ENCODE peak calls at places on chromosomes 2 and 18, in five cellular contexts. Z, Q, D, P and K are unnamed samples. For H3K36me3, the result is how much of the 10 kb centered on the place peaks cover.

GRCh38 chr2:227411320-227411989 is 23.7 kb upstream of the SCYGR1 start:
- DNase-seq in P (no peak), Q (no peak), D (no peak), Z (no peak), K (peak)

GRCh38 chr2:33064349-33064801 is 117.6 kb downstream of the LTBP1 start:
- DNase-seq in Q (peak), D (no peak), Z (no peak), P (no peak), K (no peak)

GRCh38 chr2:241991236-241991635 is 121.7 kb downstream of the RTP5 start:
- DNase-seq in D (no peak), P (no peak), Q (no peak), Z (no peak), K (no peak)

GRCh38 chr2:155975734-155976133 is 356.8 kb downstream of the NR4A2 start:
- DNase-seq in P (no peak), D (no peak), Z (no peak), Q (no peak), K (no peak)

GRCh38 chr2:129181433-129181832 is 798.0 kb upstream of the RAB6C start:
- DNase-seq in Q (no peak), P (no peak), D (no peak), Z (no peak), K (no peak)

GRCh38 chr2:229665158-229665557 is 49.2 kb downstream of the DNER start:
- DNase-seq in P (no peak), Q (no peak), Z (no peak), D (no peak), K (no peak)

GRCh38 chr2:63837036-63837594 is 4.6 kb upstream of the UGP2 start:
- DNase-seq in Q (no peak), D (no peak), Z (no peak), P (no peak), K (peak)

GRCh38 chr2:120761911-120762310 is 26.2 kb downstream of the GLI2 start:
- DNase-seq in D (no peak), Z (no peak), P (no peak), Q (no peak), K (no peak)

GRCh38 chr2:121309801-121310200 is 24.8 kb upstream of the TFCP2L1 start:
- DNase-seq in D (no peak), Q (peak), Z (no peak), P (no peak), K (peak)

GRCh38 chr2:112834379-112835014 is 2.1 kb downstream of the IL1B start:
- DNase-seq in Z (no peak), Q (peak), P (no peak), D (no peak), K (peak)

GRCh38 chr2:223494987-223495386 is 107.2 kb downstream of the SCG2 start:
- DNase-seq in P (no peak), Z (no peak), D (no peak), Q (no peak), K (no peak)

GRCh38 chr18:78906066-78906465 is 73.6 kb upstream of the SALL3 start:
- DNase-seq in P (no peak), Z (no peak), Q (no peak), D (no peak), K (no peak)

GRCh38 chr2:74935883-74936483 is 22.5 kb upstream of the POLE4 start:
- DNase-seq in Z (no peak), D (no peak), P (no peak), Q (no peak), K (peak)

GRCh38 chr2:164910091-164910899 is 45.0 kb downstream of the SLC38A11 start:
- DNase-seq in D (peak), P (peak), Q (peak), Z (peak), K (peak)

GRCh38 chr18:63131106-63131943 is 188.2 kb downstream of the BCL2 start:
- DNase-seq in Q (peak), Z (peak), D (peak), P (peak), K (peak)

GRCh38 chr18:31447530-31448191 is at the start of gene DSG3:
- DNase-seq in Q (no peak), D (no peak), Z (no peak), P (peak), K (peak)

GRCh38 chr2:8249191-8249590 is 432.7 kb upstream of the ID2 start:
- DNase-seq in Z (no peak), Q (no peak), D (peak), P (no peak), K (no peak)

GRCh38 chr2:240393831-240394410 is 41.5 kb upstream of the GPC1 start:
- DNase-seq in P (no peak), Z (peak), D (no peak), Q (no peak), K (no peak)

GRCh38 chr2:109379507-109379906 is 234.3 kb downstream of the SEPTIN10 start:
- DNase-seq in P (no peak), D (no peak), Q (no peak), Z (no peak), K (no peak)

GRCh38 chr2:198657520-198658121 is 800.1 kb downstream of the SATB2 start:
- DNase-seq in Z (peak), Q (peak), P (peak), D (no peak), K (peak)

GRCh38 chr2:51324028-51324427 is 292.1 kb upstream of the NRXN1 start:
- DNase-seq in Z (no peak), Q (no peak), P (no peak), D (no peak), K (no peak)

GRCh38 chr18:63850010-63850409 is 37.5 kb upstream of the SERPINB2 start:
- DNase-seq in D (no peak), Q (peak), Z (peak), P (peak), K (peak)

GRCh38 chr2:127508621-127509034 is 17.7 kb downstream of the IWS1 start:
- DNase-seq in Q (peak), D (peak), Z (peak), P (no peak), K (peak)

GRCh38 chr2:131047920-131048560 is 45.2 kb downstream of the FAM168B start:
- DNase-seq in Z (no peak), D (no peak), P (no peak), Q (no peak), K (no peak)

GRCh38 chr2:101622633-101623521 is 74.6 kb upstream of the MAP4K4 start:
- DNase-seq in P (no peak), Q (no peak), Z (no peak), D (no peak), K (no peak)

GRCh38 chr2:42978175-42978886 is 185.9 kb upstream of the HAAO start:
- DNase-seq in P (no peak), D (no peak), Z (no peak), Q (no peak), K (no peak)

GRCh38 chr18:6521804-6522418 is 107.2 kb upstream of the L3MBTL4 start:
- DNase-seq in D (peak), Z (peak), P (peak), Q (peak), K (peak)

GRCh38 chr18:51513525-51513924 is 316.0 kb upstream of the MEX3C start:
- DNase-seq in Z (no peak), P (no peak), D (no peak), Q (no peak), K (peak)

GRCh38 chr18:24234330-24234729 is 95.5 kb downstream of the CABYR start:
- DNase-seq in Q (peak), Z (no peak), P (no peak), D (no peak), K (no peak)

GRCh38 chr2:201237486-201238241 is 22.7 kb upstream of the CASP8 start:
- DNase-seq in P (no peak), Z (no peak), D (no peak), Q (no peak), K (no peak)

GRCh38 chr18:31572368-31572767 is 19.3 kb upstream of the TTR start:
- DNase-seq in P (no peak), Q (no peak), D (no peak), Z (no peak), K (no peak)

GRCh38 chr2:151111599-151112278 is 149.9 kb downstream of the RBM43 start:
- DNase-seq in P (peak), Z (no peak), Q (no peak), D (no peak), K (peak)

DNA sequence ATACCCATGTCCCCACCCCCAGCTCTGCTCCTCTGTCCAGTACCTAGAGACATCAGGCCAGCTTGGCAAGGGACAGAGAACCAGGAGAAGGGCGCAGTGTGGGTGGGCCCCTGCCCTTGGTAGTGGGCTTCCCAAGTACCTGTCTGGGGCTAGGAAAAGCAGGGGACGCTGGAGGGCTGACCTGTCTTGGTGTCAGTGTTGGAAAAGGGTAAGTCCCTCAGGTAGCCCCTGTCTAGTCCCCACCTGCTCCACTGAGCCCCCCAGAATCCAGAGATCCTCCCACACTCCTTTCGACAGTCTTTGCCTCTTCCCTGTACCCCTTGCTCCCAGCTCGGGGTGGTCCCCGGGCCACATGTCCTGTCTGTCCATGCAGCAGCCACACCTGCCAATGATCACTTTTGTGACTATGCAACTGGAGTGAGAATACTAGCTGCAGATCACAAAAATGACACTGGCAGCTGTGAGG is 14.6 kb downstream of the DNAJB2 start:
- DNase-seq in Z (no peak), D (no peak), Q (no peak), P (no peak), K (no peak)
- H3K4me3 ChIP-seq in Z (no peak), D (no peak), Q (no peak), P (peak), K (no peak)

GRCh38 chr2:235045336-235045972 is 93.6 kb downstream of the SH3BP4 start:
- DNase-seq in P (no peak), D (no peak), Z (no peak), Q (no peak), K (no peak)
- H3K36me3 ChIP-seq in P (under half), D (under half), Z (under half), Q (half or more), K (under half)

DNA sequence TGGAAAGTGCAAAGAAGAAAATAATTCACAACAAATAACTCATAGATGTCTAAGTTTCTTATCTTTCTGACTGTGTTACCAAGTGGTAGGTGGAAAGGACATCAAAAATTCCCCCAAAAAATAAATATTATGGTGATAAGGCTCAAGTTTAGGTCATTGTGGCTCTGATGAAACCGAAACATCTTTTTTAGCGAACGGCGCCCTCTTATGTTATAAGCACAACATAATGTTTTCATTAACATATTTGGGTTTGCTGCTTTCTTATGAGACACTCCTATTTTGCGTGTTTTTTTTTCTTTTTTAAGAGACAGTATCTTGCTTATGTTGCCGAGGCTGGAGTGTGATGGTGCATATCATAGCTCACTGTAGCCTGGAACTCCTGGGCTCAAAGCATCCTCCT is 38.6 kb upstream of the SLC35G4 start:
- DNase-seq in P (peak), D (no peak), Q (no peak), Z (no peak), K (no peak)
- TF ChIP-seq CTCF in P (peak), D (no peak), Q (no peak), Z (peak), K (no peak)

DNA sequence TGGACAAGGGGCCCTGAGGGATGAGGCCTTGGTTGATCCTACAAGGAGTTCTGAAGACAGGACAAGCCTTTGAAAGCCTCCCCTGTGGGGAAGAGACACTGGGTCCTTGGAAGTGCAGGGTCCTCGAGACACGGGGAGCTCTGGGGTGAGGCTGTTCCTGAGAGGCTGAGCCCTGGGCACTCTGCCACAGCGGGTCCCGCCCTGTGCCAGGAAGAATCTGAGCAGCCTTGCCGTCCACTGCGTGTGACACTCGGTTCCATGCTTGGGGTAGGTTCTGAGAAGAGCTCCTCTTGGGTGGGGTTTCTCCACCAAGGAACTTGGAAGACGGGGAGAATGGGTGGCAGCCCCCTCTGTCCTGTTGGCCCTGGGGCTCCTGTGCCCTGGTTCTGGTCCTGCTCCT is 13.9 kb downstream of the SNTG2 start:
- DNase-seq in Z (no peak), Q (no peak), P (no peak), D (no peak), K (no peak)
- H3K4me3 ChIP-seq in Z (no peak), Q (no peak), P (no peak), D (no peak), K (no peak)

GRCh38 chr2:44215827-44216226 is 47.2 kb downstream of the PPM1B start:
- DNase-seq in P (no peak), D (no peak), Q (no peak), Z (no peak), K (no peak)

GRCh38 chr2:44218771-44219170 is 50.1 kb downstream of the PPM1B start:
- DNase-seq in Q (no peak), D (no peak), Z (no peak), P (no peak), K (no peak)
- H3K36me3 ChIP-seq in Q (under half), D (under half), Z (under half), P (under half), K (under half)